ENCODE peak calls at places on chromosome 7, in eight cellular contexts. J, H, R, N, O, Y, L and M are unnamed samples.

GRCh38 chr7:36207451-36208291 is 54.6 kb downstream of the EEPD1 start:
- DNase-seq in J (no peak), H (no peak), R (peak; percentile 71), N (no peak), O (peak; percentile 31), Y (peak; percentile 75), L (no peak), M (no peak)

GRCh38 chr7:4885317-4885807 is 1.8 kb upstream of the RADIL start:
- DNase-seq in J (no peak), H (no peak), R (no peak), N (no peak), O (no peak), Y (no peak), L (no peak), M (no peak)

GRCh38 chr7:13856012-13856411 is 133.5 kb downstream of the ETV1 start:
- DNase-seq in J (no peak), H (no peak), R (no peak), N (no peak), O (no peak), Y (no peak), L (no peak), M (no peak)

GRCh38 chr7:73904219-73905136 is 43.5 kb downstream of the TMEM270 start:
- DNase-seq in J (no peak), H (no peak), R (no peak), N (no peak), O (no peak), Y (no peak), L (no peak), M (no peak)

GRCh38 chr7:53940483-53940882 is 601.7 kb upstream of the VSTM2A start:
- DNase-seq in J (no peak), H (no peak), R (no peak), N (no peak), O (no peak), Y (no peak), L (no peak), M (no peak)

GRCh38 chr7:3753868-3754267 is 452.8 kb downstream of the SDK1 start:
- DNase-seq in J (no peak), H (no peak), R (no peak), N (no peak), O (no peak), Y (no peak), L (no peak), M (no peak)

GRCh38 chr7:144834516-144835165 is 1.2 kb downstream of the TPK1 start:
- DNase-seq in J (peak; percentile 77), H (no peak), R (no peak), N (peak; percentile 61), O (peak; percentile 26), Y (no peak), L (peak; percentile 23), M (no peak)

GRCh38 chr7:158422551-158423189 is 165.0 kb downstream of the PTPRN2 start:
- DNase-seq in J (no peak), H (no peak), R (no peak), N (no peak), O (no peak), Y (no peak), L (no peak), M (no peak)

GRCh38 chr7:129898502-129899160 is 54.1 kb downstream of the UBE2H start:
- DNase-seq in J (no peak), H (no peak), R (no peak), N (no peak), O (no peak), Y (no peak), L (no peak), M (no peak)

GRCh38 chr7:11228515-11228914 is 254.8 kb downstream of the PHF14 start:
- DNase-seq in J (no peak), H (no peak), R (no peak), N (peak; percentile 28), O (no peak), Y (no peak), L (no peak), M (no peak)

GRCh38 chr7:117220836-117221235 is 102.0 kb downstream of the WNT2 start:
- DNase-seq in J (no peak), H (no peak), R (no peak), N (no peak), O (no peak), Y (no peak), L (no peak), M (no peak)

GRCh38 chr7:27157717-27158431 is 1.4 kb upstream of the HOXA7 start:
- DNase-seq in J (no peak), H (no peak), R (no peak), N (no peak), O (no peak), Y (no peak), L (no peak), M (no peak)

GRCh38 chr7:4809691-4810090 is 34.3 kb downstream of the AP5Z1 start:
- DNase-seq in J (no peak), H (no peak), R (no peak), N (no peak), O (no peak), Y (no peak), L (no peak), M (no peak)

GRCh38 chr7:144787127-144787526 is 48.7 kb downstream of the TPK1 start:
- DNase-seq in J (no peak), H (no peak), R (no peak), N (no peak), O (no peak), Y (no peak), L (no peak), M (no peak)

GRCh38 chr7:100065452-100066186 is 15.9 kb downstream of the ZNF3 start:
- DNase-seq in J (no peak), H (no peak), R (no peak), N (no peak), O (no peak), Y (peak; percentile 54), L (no peak), M (no peak)

GRCh38 chr7:80838643-80839042 is 80.2 kb downstream of the SEMA3C start:
- DNase-seq in J (no peak), H (no peak), R (no peak), N (no peak), O (no peak), Y (no peak), L (no peak), M (no peak)

DNA sequence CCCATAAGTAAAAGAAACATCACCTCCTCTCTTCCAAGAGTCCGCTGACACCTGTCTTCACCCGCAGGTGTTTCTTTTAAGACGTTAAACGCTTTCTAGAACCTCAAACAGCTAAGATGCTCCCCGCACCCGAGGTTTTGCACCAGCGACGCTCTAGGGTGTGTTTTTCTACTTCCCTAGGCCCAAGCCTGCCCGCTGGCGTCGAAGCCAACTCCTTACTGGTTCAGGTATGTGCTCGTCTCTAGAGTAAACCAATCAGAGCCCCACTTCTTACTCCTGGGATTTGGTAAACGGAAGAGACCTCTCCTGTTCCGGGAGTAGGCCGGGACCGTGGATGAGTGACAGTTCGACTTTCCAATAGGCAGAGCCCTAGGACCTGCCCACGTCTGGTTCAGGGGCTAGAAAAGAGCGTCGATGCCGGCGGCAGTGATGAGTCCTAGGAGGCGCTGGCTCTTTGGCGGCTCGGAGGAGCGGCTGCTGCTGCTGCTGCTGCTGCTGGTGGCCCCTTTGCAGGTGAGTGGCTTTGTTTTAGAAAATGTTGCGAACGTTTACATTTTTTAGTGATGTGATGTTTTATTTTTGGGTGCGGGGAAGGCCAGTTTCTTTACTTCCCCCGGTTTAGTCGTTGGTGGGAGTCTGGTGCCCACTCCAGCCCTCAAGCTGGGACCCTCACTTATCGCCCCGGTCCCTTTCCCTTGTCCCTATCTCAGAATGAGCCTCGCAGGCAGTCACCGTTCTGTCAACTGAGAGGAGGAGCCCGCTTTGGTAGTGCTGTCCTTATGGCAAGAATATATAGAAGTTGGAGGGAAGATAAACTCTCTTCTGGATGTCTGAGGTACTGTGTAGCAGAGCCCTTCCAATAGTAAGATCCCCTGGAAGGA is at the start of gene BPGM:
- DNase-seq in J (peak; percentile 100), H (peak; percentile 95), R (peak; percentile 100), N (peak; percentile 99), O (peak; percentile 98), Y (peak; percentile 100), L (peak; percentile 100), M (peak; percentile 96)
- TF ChIP-seq CTCF in J (peak; percentile 48), H (no peak), R (peak; percentile 61), N (no peak), O (no peak), Y (no peak), L (peak; percentile 37), M (peak; percentile 34)

DNA sequence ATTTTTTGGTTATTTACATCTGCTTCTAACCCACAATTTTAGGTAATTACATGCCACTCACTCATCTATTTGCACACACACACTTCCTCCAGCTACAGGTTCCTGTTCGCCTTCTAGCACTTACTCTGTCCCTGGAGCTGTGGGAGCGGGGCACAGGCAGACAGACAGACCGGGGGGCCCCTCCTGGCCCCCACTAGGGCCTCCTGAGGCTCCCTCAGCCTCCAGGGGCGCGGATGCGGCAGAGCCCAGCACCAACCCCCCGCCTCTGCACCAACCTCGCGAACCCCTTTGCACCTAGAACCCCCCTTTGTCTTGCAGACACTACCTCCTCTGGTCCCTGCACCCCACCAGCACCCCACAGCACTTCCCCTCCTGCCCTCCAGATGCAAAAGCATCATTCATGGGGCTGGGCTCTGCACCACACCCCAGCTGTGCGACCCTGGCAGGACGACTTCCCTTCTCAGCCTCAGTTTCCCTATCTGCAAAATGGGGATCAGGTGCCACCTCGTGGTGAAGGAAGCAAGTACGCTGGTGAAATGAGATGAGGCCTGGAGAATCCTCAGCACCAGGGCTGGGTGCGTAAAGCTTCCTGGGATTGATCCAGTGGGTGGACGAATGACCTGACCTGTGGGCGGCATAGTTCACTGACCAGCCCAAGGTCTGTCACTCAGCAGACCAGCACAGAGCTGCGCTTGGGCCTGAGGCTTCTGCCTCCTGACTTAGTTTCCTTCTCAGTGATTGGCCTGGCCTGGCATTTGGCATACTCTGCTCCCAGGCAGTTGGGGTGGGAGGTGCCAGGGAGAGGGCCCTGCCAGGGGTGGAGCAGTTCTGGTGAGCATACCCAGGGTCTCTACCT is 37.9 kb downstream of the ELFN1 start:
- DNase-seq in J (no peak), H (no peak), R (no peak), N (no peak), O (no peak), Y (no peak), L (no peak), M (no peak)
- TF ChIP-seq CTCF in J (no peak), H (no peak), R (peak; percentile 16), N (no peak), O (peak; percentile 37), Y (peak; percentile 63), L (no peak), M (no peak)

DNA sequence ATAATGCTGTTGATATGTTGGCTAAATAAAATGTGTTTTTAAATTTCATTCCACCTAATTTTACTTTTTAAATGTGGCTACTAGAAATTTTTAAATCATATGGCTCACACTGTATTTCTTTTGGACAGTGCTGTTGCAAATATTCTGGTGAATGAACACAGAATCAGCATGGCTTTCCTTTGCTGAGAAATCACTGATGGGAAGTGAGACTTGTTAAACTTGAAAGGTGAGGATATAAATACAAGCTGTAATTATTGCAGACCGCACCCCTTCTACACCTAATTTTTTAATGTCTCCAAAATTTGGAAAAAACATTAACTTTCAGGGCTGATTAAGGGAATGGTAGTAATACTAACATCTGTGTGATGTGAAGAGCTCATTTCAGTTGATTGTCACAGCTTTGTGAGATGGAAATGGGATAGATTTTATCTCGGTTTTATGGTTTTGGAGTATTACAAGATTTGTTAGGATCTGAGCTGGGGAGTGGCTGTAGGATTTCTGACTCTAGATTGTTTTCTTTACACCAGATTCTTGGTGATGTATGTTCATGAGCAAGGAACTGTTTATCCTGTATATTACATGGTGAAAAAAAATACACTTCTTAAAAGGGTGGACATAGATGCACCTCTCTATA is 1.3 kb downstream of the MIOS start:
- DNase-seq in J (peak; percentile 30), H (no peak), R (no peak), N (no peak), O (no peak), Y (no peak), L (no peak), M (no peak)
- TF ChIP-seq CTCF in J (no peak), H (no peak), R (no peak), N (no peak), O (no peak), Y (no peak), L (no peak), M (no peak)

GRCh38 chr7:139452948-139453672 is 30.4 kb downstream of the KLRG2 start:
- DNase-seq in J (no peak), H (no peak), R (no peak), N (no peak), O (no peak), Y (peak; percentile 57), L (no peak), M (no peak)
- TF ChIP-seq CTCF in J (no peak), H (no peak), R (no peak), N (no peak), O (no peak), Y (peak; percentile 65), L (no peak), M (no peak)